ENCODE peak calls at places on chromosome 3, in five cellular contexts. One of them, this sample, is unnamed.

GRCh38 chr3:2655229-2655701 is 454.9 kb downstream of the IL5RA start:
- DNase-seq in NCI-H1105: no peak
- DNase-seq in activated gamma-delta T cell treated with Interleukin-2 at 50 U/mL for 16 hours: no peak
- DNase-seq in GM12865: peak
- DNase-seq in small intestine: no peak
- DNase-seq in this sample: no peak

GRCh38 chr3:49900491-49901153 is 3.1 kb downstream of the MST1R start:
- DNase-seq in NCI-H1105: no peak
- DNase-seq in activated gamma-delta T cell treated with Interleukin-2 at 50 U/mL for 16 hours: no peak
- DNase-seq in GM12865: no peak
- DNase-seq in small intestine: peak
- DNase-seq in this sample: no peak

GRCh38 chr3:40672861-40673260 is 148.1 kb downstream of the ZNF621 start:
- DNase-seq in NCI-H1105: no peak
- DNase-seq in activated gamma-delta T cell treated with Interleukin-2 at 50 U/mL for 16 hours: no peak
- DNase-seq in GM12865: no peak
- DNase-seq in small intestine: no peak
- DNase-seq in this sample: no peak

GRCh38 chr3:164940737-164941136 is 137.6 kb downstream of the SI start:
- DNase-seq in NCI-H1105: no peak
- DNase-seq in activated gamma-delta T cell treated with Interleukin-2 at 50 U/mL for 16 hours: no peak
- DNase-seq in GM12865: no peak
- DNase-seq in small intestine: no peak
- DNase-seq in this sample: no peak

GRCh38 chr3:53036063-53036619 is 9.7 kb downstream of the SFMBT1 start:
- DNase-seq in NCI-H1105: no peak
- DNase-seq in activated gamma-delta T cell treated with Interleukin-2 at 50 U/mL for 16 hours: no peak
- DNase-seq in GM12865: no peak
- DNase-seq in small intestine: no peak
- DNase-seq in this sample: no peak

GRCh38 chr3:42056840-42057239 is 34.3 kb upstream of the TRAK1 start:
- DNase-seq in NCI-H1105: no peak
- DNase-seq in activated gamma-delta T cell treated with Interleukin-2 at 50 U/mL for 16 hours: no peak
- DNase-seq in GM12865: no peak
- DNase-seq in small intestine: no peak
- DNase-seq in this sample: no peak

GRCh38 chr3:78887029-78887428 is 880.8 kb downstream of the ROBO1 start:
- DNase-seq in NCI-H1105: no peak
- DNase-seq in activated gamma-delta T cell treated with Interleukin-2 at 50 U/mL for 16 hours: no peak
- DNase-seq in GM12865: no peak
- DNase-seq in small intestine: no peak
- DNase-seq in this sample: no peak

GRCh38 chr3:147462856-147463255 is 53.7 kb downstream of the ZIC1 start:
- DNase-seq in NCI-H1105: no peak
- DNase-seq in activated gamma-delta T cell treated with Interleukin-2 at 50 U/mL for 16 hours: no peak
- DNase-seq in GM12865: no peak
- DNase-seq in small intestine: no peak
- DNase-seq in this sample: no peak

GRCh38 chr3:126351086-126351770 is 6.0 kb downstream of the KLF15 start:
- DNase-seq in NCI-H1105: no peak
- DNase-seq in activated gamma-delta T cell treated with Interleukin-2 at 50 U/mL for 16 hours: no peak
- DNase-seq in GM12865: no peak
- DNase-seq in small intestine: no peak
- DNase-seq in this sample: no peak

GRCh38 chr3:57048052-57048671 is 12.3 kb upstream of the SPATA12 start:
- DNase-seq in NCI-H1105: peak
- DNase-seq in activated gamma-delta T cell treated with Interleukin-2 at 50 U/mL for 16 hours: no peak
- DNase-seq in GM12865: no peak
- DNase-seq in small intestine: no peak
- DNase-seq in this sample: no peak

This sample was measured in endothelial cell.